ENCODE peak calls at places on chromosomes 11 and 22, in seven cellular contexts. One of them, this sample, is unnamed.

GRCh38 chr11:1774886-1775285 is 11.2 kb upstream of the CTSD start:
- DNase-seq in mesenchymal stem cell: no peak
- DNase-seq in trophoblast cell: no peak
- DNase-seq in mesendoderm: no peak
- DNase-seq in neuronal stem cell: no peak
- DNase-seq in H1: no peak
- DNase-seq in H9: no peak
- DNase-seq in this sample: no peak

GRCh38 chr11:118226294-118226693 is 1.5 kb upstream of the JAML start:
- DNase-seq in H9: no peak
- DNase-seq in trophoblast cell: peak
- DNase-seq in H1: no peak
- DNase-seq in neuronal stem cell: no peak
- DNase-seq in mesenchymal stem cell: no peak
- DNase-seq in mesendoderm: no peak
- DNase-seq in this sample: no peak

GRCh38 chr11:130522284-130522961 is 74.0 kb downstream of the ADAMTS15 start:
- DNase-seq in mesendoderm: peak
- DNase-seq in H1: no peak
- DNase-seq in H9: peak
- DNase-seq in neuronal stem cell: peak
- DNase-seq in trophoblast cell: peak
- DNase-seq in mesenchymal stem cell: peak
- DNase-seq in this sample: peak

GRCh38 chr11:76030973-76031590 is 175.2 kb downstream of the WNT11 start:
- DNase-seq in trophoblast cell: peak
- DNase-seq in neuronal stem cell: no peak
- DNase-seq in H1: no peak
- DNase-seq in mesenchymal stem cell: no peak
- DNase-seq in H9: no peak
- DNase-seq in mesendoderm: peak
- DNase-seq in this sample: no peak

GRCh38 chr11:15585587-15586331 is 471.0 kb downstream of the INSC start:
- DNase-seq in mesenchymal stem cell: no peak
- DNase-seq in trophoblast cell: no peak
- DNase-seq in H9: no peak
- DNase-seq in mesendoderm: no peak
- DNase-seq in H1: no peak
- DNase-seq in neuronal stem cell: no peak
- DNase-seq in this sample: no peak

GRCh38 chr11:102316505-102316904 is 779 bp upstream of the BIRC3 start:
- DNase-seq in H1: no peak
- DNase-seq in neuronal stem cell: no peak
- DNase-seq in H9: no peak
- DNase-seq in mesenchymal stem cell: no peak
- DNase-seq in trophoblast cell: no peak
- DNase-seq in mesendoderm: no peak
- DNase-seq in this sample: no peak

GRCh38 chr22:29213481-29213880 is 7.8 kb downstream of the EMID1 start:
- DNase-seq in neuronal stem cell: no peak
- DNase-seq in trophoblast cell: no peak
- DNase-seq in H9: no peak
- DNase-seq in mesendoderm: no peak
- DNase-seq in mesenchymal stem cell: no peak
- DNase-seq in H1: no peak
- DNase-seq in this sample: no peak

GRCh38 chr22:49918911-49919881 is 762 bp downstream of the CRELD2 start:
- DNase-seq in neuronal stem cell: no peak
- DNase-seq in mesendoderm: no peak
- DNase-seq in trophoblast cell: no peak
- DNase-seq in H1: no peak
- DNase-seq in H9: no peak
- DNase-seq in mesenchymal stem cell: no peak
- DNase-seq in this sample: no peak

GRCh38 chr11:20112291-20113146 is 47.8 kb downstream of the DBX1 start:
- DNase-seq in neuronal stem cell: no peak
- DNase-seq in mesenchymal stem cell: peak
- DNase-seq in mesendoderm: peak
- DNase-seq in trophoblast cell: peak
- DNase-seq in H9: peak
- DNase-seq in H1: no peak
- DNase-seq in this sample: peak
- H4K8ac ChIP-seq in neuronal stem cell: no peak
- H4K8ac ChIP-seq in mesenchymal stem cell: peak
- H4K8ac ChIP-seq in mesendoderm: no peak
- H4K8ac ChIP-seq in trophoblast cell: peak
- H4K8ac ChIP-seq in H9: no peak
- H4K8ac ChIP-seq in H1: no peak
- H4K8ac ChIP-seq in this sample: peak

DNA sequence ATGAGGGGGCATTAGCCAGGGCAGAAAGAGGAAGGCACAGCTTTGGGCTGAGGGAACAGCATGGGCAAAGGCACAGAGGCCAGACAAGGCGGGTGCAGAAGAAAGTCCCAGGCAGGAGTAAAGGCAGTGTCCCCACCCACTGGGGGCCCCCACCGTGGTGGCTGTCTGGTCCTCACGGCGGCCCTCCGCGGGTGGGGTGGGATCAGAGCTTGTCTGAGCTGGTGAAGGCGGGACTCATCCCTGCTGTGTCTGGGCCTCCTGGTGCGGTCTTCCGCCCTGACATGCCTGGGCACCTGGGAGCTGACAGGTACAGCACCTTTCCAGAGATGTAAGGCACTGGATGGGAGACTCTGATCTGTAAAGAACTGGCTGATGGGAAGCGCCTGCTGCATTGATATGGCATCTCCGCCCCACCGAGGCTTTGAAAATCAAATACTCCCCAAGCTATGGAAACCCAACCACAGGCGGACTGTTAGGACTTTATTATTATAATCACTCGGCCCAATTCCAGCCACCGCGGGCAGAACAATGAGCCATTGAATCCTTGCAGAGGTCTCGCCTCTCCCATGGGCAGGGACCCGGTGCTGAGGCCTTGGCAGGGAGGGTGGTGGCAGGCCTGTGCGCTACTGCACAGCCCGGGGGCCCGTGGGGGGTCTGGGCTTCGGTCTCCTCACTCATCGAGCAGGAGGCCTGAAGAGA is 14.2 kb upstream of the GNB1L start:
- DNase-seq in neuronal stem cell: no peak
- DNase-seq in mesenchymal stem cell: no peak
- DNase-seq in H9: peak
- DNase-seq in trophoblast cell: no peak
- DNase-seq in H1: no peak
- DNase-seq in mesendoderm: no peak
- DNase-seq in this sample: no peak
- H4K8ac ChIP-seq in neuronal stem cell: no peak
- H4K8ac ChIP-seq in mesenchymal stem cell: no peak
- H4K8ac ChIP-seq in H9: no peak
- H4K8ac ChIP-seq in trophoblast cell: no peak
- H4K8ac ChIP-seq in H1: no peak
- H4K8ac ChIP-seq in mesendoderm: no peak
- H4K8ac ChIP-seq in this sample: no peak

DNA sequence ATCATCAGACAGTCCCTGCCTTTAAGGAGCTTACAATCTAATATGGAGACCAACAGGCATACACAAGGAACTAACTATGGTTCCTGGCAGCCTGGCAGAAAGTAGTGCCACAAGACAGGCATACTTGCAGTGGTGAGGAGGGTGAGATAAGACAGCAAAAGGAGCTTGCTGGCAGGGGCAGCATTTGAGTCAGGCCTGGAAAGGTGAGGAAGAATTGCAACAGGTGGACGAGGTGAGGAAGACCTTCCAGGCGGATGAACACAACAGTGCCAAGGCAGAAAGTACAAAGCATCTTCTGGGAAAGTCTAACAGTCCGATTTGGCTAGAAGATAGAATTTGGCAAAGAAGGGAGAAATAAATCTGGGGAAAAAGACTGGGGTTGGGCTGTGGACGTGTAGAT is 4.3 kb downstream of the DNAL4 start:
- DNase-seq in mesenchymal stem cell: no peak
- DNase-seq in mesendoderm: no peak
- DNase-seq in H9: no peak
- DNase-seq in H1: no peak
- DNase-seq in neuronal stem cell: no peak
- DNase-seq in trophoblast cell: no peak
- DNase-seq in this sample: no peak
- H4K8ac ChIP-seq in mesenchymal stem cell: no peak
- H4K8ac ChIP-seq in mesendoderm: no peak
- H4K8ac ChIP-seq in H9: no peak
- H4K8ac ChIP-seq in H1: no peak
- H4K8ac ChIP-seq in neuronal stem cell: no peak
- H4K8ac ChIP-seq in trophoblast cell: no peak
- H4K8ac ChIP-seq in this sample: no peak

DNA sequence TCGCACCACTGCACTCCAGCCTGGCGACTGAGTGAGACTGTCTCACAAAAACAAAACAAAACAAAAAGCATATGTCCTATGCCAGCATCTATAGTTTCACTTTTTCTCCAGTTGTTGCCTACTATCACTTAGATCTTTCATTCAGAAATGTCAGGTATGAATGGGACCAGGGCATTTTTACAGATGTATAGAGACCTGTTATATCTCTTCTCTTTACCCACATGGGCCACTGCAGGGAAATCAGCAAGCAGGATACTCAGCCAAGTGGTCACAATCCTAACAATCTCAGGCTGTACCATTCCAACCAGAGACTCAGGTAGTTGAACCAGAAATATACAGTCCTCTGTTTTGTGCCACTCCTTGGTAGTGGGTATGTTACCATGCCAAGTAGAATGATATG is 16.0 kb upstream of the SREBF2 start:
- DNase-seq in mesenchymal stem cell: no peak
- DNase-seq in mesendoderm: no peak
- DNase-seq in H9: no peak
- DNase-seq in neuronal stem cell: no peak
- DNase-seq in trophoblast cell: peak
- DNase-seq in H1: no peak
- DNase-seq in this sample: no peak
- H4K8ac ChIP-seq in mesenchymal stem cell: no peak
- H4K8ac ChIP-seq in mesendoderm: no peak
- H4K8ac ChIP-seq in H9: no peak
- H4K8ac ChIP-seq in neuronal stem cell: no peak
- H4K8ac ChIP-seq in trophoblast cell: no peak
- H4K8ac ChIP-seq in H1: no peak
- H4K8ac ChIP-seq in this sample: no peak

GRCh38 chr11:72349053-72349452 is 85.3 kb downstream of the CLPB start:
- DNase-seq in mesendoderm: no peak
- DNase-seq in H9: no peak
- DNase-seq in mesenchymal stem cell: no peak
- DNase-seq in H1: no peak
- DNase-seq in neuronal stem cell: no peak
- DNase-seq in trophoblast cell: no peak
- DNase-seq in this sample: no peak

GRCh38 chr11:72347691-72348090 is 86.6 kb downstream of the CLPB start:
- DNase-seq in H9: no peak
- DNase-seq in H1: no peak
- DNase-seq in neuronal stem cell: no peak
- DNase-seq in mesenchymal stem cell: no peak
- DNase-seq in trophoblast cell: no peak
- DNase-seq in mesendoderm: no peak
- DNase-seq in this sample: no peak

GRCh38 chr11:72348250-72348649 is 86.1 kb downstream of the CLPB start:
- DNase-seq in neuronal stem cell: no peak
- DNase-seq in mesenchymal stem cell: no peak
- DNase-seq in H1: no peak
- DNase-seq in trophoblast cell: no peak
- DNase-seq in mesendoderm: no peak
- DNase-seq in H9: no peak
- DNase-seq in this sample: no peak

GRCh38 chr11:72350752-72351151 is 83.6 kb downstream of the CLPB start:
- DNase-seq in mesenchymal stem cell: no peak
- DNase-seq in trophoblast cell: no peak
- DNase-seq in H1: no peak
- DNase-seq in neuronal stem cell: no peak
- DNase-seq in mesendoderm: no peak
- DNase-seq in H9: no peak
- DNase-seq in this sample: peak

DNA sequence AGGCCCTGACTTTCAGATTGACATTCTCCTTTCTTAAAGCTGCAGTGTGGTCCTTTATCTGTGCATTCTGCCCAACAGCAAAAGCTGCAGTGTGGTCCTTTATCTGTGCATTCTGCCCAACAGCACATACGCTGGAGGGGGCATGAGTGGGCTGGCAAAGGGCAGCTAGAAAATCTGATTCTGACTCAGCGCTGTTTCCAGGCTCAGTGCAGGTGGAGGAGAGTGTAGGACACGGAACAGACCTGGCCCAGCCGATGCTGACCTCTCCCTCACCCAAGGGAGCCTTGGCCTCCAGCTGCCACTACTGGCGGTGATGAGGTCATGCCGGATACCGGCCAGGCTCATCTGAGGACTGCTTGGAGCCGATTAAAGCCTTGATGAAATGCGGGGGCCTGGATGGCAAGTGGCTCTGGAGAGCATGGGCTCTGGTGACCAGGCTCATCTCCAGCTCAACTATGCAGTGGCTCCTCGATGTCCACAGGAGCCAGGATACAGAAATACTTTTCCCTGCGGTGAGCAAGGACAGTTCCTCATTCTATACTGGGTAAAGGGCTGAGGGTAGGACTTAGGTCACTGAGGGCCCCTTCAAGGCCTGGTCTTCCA is 84.6 kb downstream of the CLPB start:
- DNase-seq in mesenchymal stem cell: no peak
- DNase-seq in H1: no peak
- DNase-seq in neuronal stem cell: no peak
- DNase-seq in mesendoderm: no peak
- DNase-seq in trophoblast cell: peak
- DNase-seq in H9: no peak
- DNase-seq in this sample: no peak
- H4K8ac ChIP-seq in mesenchymal stem cell: no peak
- H4K8ac ChIP-seq in H1: no peak
- H4K8ac ChIP-seq in neuronal stem cell: no peak
- H4K8ac ChIP-seq in mesendoderm: no peak
- H4K8ac ChIP-seq in trophoblast cell: peak
- H4K8ac ChIP-seq in H9: no peak
- H4K8ac ChIP-seq in this sample: no peak

This sample was measured in IMR-90.